ENCODE peak calls at places on chromosomes 4 and X, in five cellular contexts. B, K, V, D and J are unnamed samples.

GRCh38 chr4:119526786-119527550 is 101.6 kb downstream of the PDE5A start:
- DNase-seq in D (peak), V (no peak), B (no peak), K (no peak), J (no peak)

GRCh38 chrX:43176686-43177085 is 398.7 kb upstream of the PPP1R2C start:
- DNase-seq in K (no peak), B (no peak), D (no peak), V (no peak), J (peak)

GRCh38 chr4:139872274-139872673 is 206.7 kb downstream of the MGST2 start:
- DNase-seq in B (no peak), V (no peak), K (no peak), D (peak), J (no peak)

GRCh38 chr4:143286733-143287570 is 49.7 kb upstream of the GAB1 start:
- DNase-seq in K (no peak), D (peak), B (no peak), V (no peak), J (peak)

GRCh38 chr4:140426610-140427103 is 791 bp downstream of the CLGN start:
- DNase-seq in K (no peak), B (no peak), D (no peak), V (no peak), J (peak)

GRCh38 chr4:184747034-184747830 is 13.3 kb upstream of the CENPU start:
- DNase-seq in K (no peak), V (no peak), B (no peak), D (no peak), J (peak)

GRCh38 chr4:116501954-116502353 is 583.4 kb downstream of the TRAM1L1 start:
- DNase-seq in B (no peak), D (no peak), V (no peak), K (no peak), J (no peak)

GRCh38 chr4:32858971-32859370 is 2138.8 kb downstream of the PCDH7 start:
- DNase-seq in K (no peak), V (peak), D (peak), B (no peak), J (no peak)

GRCh38 chr4:5003372-5003857 is 15.8 kb downstream of the CYTL1 start:
- DNase-seq in V (no peak), B (no peak), D (no peak), K (no peak), J (peak)

GRCh38 chrX:152958524-152959465 is 35.1 kb downstream of the PNMA5 start:
- DNase-seq in K (peak), B (peak), V (peak), D (peak), J (peak)

DNA sequence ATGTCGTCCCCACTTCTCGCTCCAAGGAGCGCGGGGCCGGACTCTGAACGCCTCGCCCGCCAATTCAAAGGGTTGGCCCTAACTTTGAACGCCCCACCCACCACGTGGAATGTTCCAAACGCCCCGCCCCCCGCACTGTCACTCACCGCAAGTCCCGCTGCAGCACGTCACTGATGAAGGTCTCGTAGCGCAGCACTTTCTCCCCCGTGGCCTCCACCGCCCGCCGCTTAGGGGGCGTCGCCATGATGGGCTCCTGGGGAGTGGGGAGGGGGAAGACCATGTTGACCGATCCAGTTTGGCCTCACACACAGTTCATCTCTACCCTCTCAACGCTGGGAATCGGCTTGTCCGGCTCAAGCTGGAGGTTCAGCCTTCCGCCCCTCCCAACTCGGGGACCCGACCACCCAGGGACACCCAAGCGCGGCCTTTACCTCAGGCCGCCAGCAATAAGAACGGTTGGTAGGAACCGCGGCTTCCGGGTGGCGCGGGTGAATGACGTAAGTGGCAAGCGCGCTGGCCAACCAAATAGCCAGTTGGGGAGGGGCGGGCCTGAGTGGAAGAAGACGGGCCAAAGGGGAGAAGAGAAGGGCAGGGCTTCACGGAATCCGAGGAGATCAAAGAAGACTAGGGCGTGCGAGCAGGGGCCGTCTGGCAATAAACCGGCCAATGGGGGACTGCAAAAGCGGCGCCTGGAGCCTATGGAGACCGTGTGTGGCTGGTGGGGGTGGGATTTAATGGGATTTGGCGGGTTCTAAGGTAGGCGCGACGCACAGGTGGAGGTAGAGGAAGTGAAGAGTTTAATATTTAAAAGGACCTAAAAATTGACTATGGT is at the start of gene UXT:
- DNase-seq in B (peak), K (peak), D (peak), V (peak), J (peak)
- TF ChIP-seq POLR2A in B (peak), K (peak), D (peak), V (peak), J (peak)

GRCh38 chr4:68950033-68950432 is 1.6 kb downstream of the UGT2A3 start:
- DNase-seq in B (no peak), V (no peak), K (no peak), D (no peak), J (no peak)

GRCh38 chr4:68948985-68949384 is 2.6 kb downstream of the UGT2A3 start:
- DNase-seq in K (no peak), V (no peak), D (no peak), B (no peak), J (no peak)

GRCh38 chr4:68951806-68952585 is 392 bp upstream of the UGT2A3 start:
- DNase-seq in D (no peak), K (no peak), B (no peak), V (no peak), J (no peak)

GRCh38 chr4:68953056-68953455 is 1.5 kb upstream of the UGT2A3 start:
- DNase-seq in K (no peak), V (no peak), D (no peak), B (no peak), J (peak)

DNA sequence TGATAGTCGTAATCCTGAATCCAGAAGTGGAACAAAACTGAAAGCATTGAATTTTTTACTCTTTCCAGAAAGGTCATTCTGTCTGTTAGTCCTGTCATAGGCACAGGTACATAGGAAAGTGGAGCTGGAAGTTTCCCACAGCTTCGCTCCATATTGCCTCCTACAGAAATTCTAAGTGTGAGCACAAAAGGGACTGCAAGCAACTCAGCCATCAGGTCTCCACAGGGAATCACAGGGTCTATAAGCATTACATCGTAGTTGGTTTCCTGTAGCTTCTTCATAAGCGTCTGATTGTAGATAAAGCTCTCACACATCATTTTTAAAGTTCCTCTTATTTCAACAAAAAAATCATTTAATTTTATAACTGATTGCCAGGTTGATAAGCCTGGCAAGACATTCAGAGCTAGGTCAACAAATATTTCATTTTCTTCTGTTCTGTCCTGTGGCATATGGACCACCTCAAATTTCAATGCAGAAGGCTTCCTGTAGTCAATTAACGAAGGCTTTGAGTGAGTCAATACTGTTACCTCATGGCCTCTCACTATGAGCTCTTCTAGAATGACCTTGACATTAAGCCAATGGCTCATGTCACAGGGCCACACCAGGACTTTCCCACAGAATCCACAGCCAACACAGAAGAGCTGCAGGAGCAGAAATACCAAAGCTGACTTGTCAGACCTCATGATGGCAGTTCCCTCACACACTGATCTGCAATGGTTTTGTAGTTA is at the start of gene UGT2A3:
- DNase-seq in V (no peak), D (no peak), K (no peak), B (no peak), J (no peak)
- TF ChIP-seq POLR2A in V (no peak), D (no peak), K (no peak), B (no peak), J (no peak)

DNA sequence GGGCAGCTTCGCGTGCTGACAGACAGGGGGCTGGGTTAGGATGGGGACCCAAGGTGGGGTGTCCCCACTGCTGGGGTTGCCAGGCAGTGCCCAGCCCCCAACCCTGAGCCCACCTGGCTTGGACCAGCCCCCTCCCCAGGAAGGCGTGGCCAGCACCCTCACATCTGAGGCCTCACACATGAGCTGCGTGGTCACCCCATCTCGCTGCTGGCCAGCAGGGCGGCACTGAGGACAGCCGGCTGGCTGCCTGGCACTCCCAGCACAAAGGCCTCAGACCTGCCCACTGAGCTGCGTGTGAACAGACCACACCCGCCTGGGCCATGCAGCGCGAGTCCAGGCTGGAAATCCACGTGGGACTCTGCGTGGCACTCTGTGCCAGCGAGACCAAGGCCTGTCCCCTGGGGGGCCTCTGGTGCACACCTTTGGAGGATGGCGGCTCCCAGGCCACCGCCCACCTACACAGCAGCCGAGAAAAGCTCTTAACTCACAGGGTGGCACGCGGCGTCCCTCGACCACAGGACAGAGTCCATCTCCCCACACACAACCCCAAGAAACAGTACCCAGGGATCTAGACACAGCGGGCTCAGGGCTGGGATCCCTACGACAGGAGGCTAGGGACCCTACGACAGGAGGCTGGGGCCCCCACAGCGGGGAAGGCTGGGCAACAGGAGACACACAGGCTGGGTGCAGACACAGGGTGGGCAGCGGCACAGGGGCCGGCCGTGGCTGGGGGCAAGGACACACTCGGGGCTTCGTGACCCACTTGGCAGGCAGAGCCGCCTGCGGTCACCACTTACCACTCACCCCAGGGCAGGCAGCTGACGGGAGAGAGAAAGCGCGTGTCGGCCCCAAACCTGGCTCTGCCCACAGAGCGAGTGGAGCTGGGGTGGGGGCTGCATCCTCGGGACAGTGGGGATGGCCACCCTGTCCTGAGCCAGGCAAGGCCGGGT is 9.8 kb downstream of the DGKQ start:
- DNase-seq in V (no peak), K (no peak), B (no peak), D (no peak), J (no peak)
- TF ChIP-seq POLR2A in V (no peak), K (no peak), B (no peak), D (no peak), J (no peak)

GRCh38 chrX:13180807-13181206 is 136.4 kb upstream of the FAM9C start:
- DNase-seq in B (no peak), D (peak), K (no peak), V (no peak), J (no peak)

GRCh38 chrX:13179100-13179499 is 134.7 kb upstream of the FAM9C start:
- DNase-seq in V (no peak), B (no peak), K (no peak), D (no peak), J (no peak)

GRCh38 chrX:13177921-13178320 is 133.5 kb upstream of the FAM9C start:
- DNase-seq in K (no peak), V (no peak), D (no peak), B (no peak), J (no peak)
- TF ChIP-seq POLR2A in K (no peak), V (no peak), D (no peak), B (no peak), J (no peak)

GRCh38 chr4:121796283-121796682 is 4.8 kb upstream of the EXOSC9 start:
- DNase-seq in D (no peak), K (no peak), V (no peak), B (no peak), J (no peak)
- TF ChIP-seq POLR2A in D (no peak), K (no peak), V (no peak), B (no peak), J (no peak)

GRCh38 chrX:154458116-154458953 is at the start of gene PLXNA3:
- DNase-seq in B (peak), D (no peak), K (no peak), V (no peak), J (peak)
- TF ChIP-seq POLR2A in B (peak), D (peak), K (peak), V (peak), J (peak)